ENCODE peak calls at places on chromosomes 3 and 15, in four cellular contexts. A, H, S and C are unnamed samples. For H3K4me1, the result is how much of the 10 kb centered on the place peaks cover.

GRCh38 chr3:23826382-23827061 is 20.8 kb downstream of the UBE2E1 start:
- DNase-seq in A (no peak), H (peak), S (peak), C (no peak)

GRCh38 chr3:133572158-133573053 is 1.1 kb upstream of the CDV3 start:
- DNase-seq in A (no peak), H (peak), S (peak), C (no peak)

GRCh38 chr3:181289306-181289705 is 299.8 kb upstream of the DNAJC19 start:
- DNase-seq in A (no peak), H (no peak), S (no peak), C (no peak)

GRCh38 chr3:17489139-17489538 is 253.3 kb downstream of the TBC1D5 start:
- DNase-seq in A (no peak), H (no peak), S (peak), C (no peak)

GRCh38 chr15:90412356-90413194 is 24.5 kb downstream of the IQGAP1 start:
- DNase-seq in A (no peak), H (no peak), S (peak), C (no peak)

GRCh38 chr3:48400824-48401433 is 28.9 kb downstream of the FBXW12 start:
- DNase-seq in A (peak), H (peak), S (peak), C (peak)

GRCh38 chr15:57541805-57542504 is 49.7 kb upstream of the MYZAP start:
- DNase-seq in A (peak), H (peak), S (peak), C (peak)

GRCh38 chr15:67164401-67164791 is 90.1 kb downstream of the AAGAB start:
- DNase-seq in A (no peak), H (no peak), S (peak), C (no peak)

GRCh38 chr15:68638953-68639500 is 60.2 kb downstream of the CORO2B start:
- DNase-seq in A (no peak), H (no peak), S (peak), C (no peak)

GRCh38 chr3:160757624-160758106 is 1.6 kb downstream of the PPM1L start:
- DNase-seq in A (peak), H (no peak), S (no peak), C (peak)

GRCh38 chr15:68316061-68316804 is 38.7 kb downstream of the FEM1B start:
- DNase-seq in A (peak), H (peak), S (no peak), C (no peak)

GRCh38 chr3:169104541-169104940 is 559.0 kb downstream of the MECOM start:
- DNase-seq in A (no peak), H (no peak), S (peak), C (no peak)

GRCh38 chr15:25717861-25718504 is 145.1 kb downstream of the ATP10A start:
- DNase-seq in A (no peak), H (no peak), S (peak), C (no peak)

GRCh38 chr15:92109485-92109884 is 256.0 kb downstream of the SLCO3A1 start:
- DNase-seq in A (no peak), H (no peak), S (no peak), C (peak)

GRCh38 chr3:106025151-106025722 is 156.4 kb upstream of the CBLB start:
- DNase-seq in A (no peak), H (no peak), S (peak), C (no peak)

GRCh38 chr15:34241376-34242350 is 16.8 kb downstream of the EMC4 start:
- DNase-seq in A (peak), H (peak), S (peak), C (peak)

GRCh38 chr3:18354706-18355105 is 70.4 kb downstream of the SATB1 start:
- DNase-seq in A (no peak), H (no peak), S (peak), C (no peak)

GRCh38 chr15:95127356-95127755 is 896.0 kb downstream of the MCTP2 start:
- DNase-seq in A (no peak), H (no peak), S (peak), C (no peak)

GRCh38 chr3:58051196-58051595 is 43.0 kb downstream of the FLNB start:
- DNase-seq in A (no peak), H (no peak), S (peak), C (no peak)

GRCh38 chr15:72271895-72272212 is 500 bp downstream of the PARP6 start:
- DNase-seq in A (peak), H (peak), S (peak), C (no peak)

GRCh38 chr15:66894986-66895780 is 170.2 kb upstream of the SMAD3 start:
- DNase-seq in A (no peak), H (peak), S (peak), C (no peak)

GRCh38 chr3:13574798-13575451 is 26.0 kb downstream of the FBLN2 start:
- DNase-seq in A (peak), H (peak), S (peak), C (no peak)

GRCh38 chr3:197298858-197299854 is 744 bp upstream of the DLG1 start:
- DNase-seq in A (peak), H (peak), S (peak), C (peak)

GRCh38 chr3:23161896-23162570 is 41.1 kb upstream of the UBE2E2 start:
- DNase-seq in A (no peak), H (no peak), S (no peak), C (no peak)

GRCh38 chr15:67690936-67691335 is 134.4 kb upstream of the SKOR1 start:
- DNase-seq in A (no peak), H (no peak), S (peak), C (no peak)

GRCh38 chr3:44992555-44993470 is 16.8 kb downstream of the EXOSC7 start:
- DNase-seq in A (peak), H (peak), S (no peak), C (peak)

DNA sequence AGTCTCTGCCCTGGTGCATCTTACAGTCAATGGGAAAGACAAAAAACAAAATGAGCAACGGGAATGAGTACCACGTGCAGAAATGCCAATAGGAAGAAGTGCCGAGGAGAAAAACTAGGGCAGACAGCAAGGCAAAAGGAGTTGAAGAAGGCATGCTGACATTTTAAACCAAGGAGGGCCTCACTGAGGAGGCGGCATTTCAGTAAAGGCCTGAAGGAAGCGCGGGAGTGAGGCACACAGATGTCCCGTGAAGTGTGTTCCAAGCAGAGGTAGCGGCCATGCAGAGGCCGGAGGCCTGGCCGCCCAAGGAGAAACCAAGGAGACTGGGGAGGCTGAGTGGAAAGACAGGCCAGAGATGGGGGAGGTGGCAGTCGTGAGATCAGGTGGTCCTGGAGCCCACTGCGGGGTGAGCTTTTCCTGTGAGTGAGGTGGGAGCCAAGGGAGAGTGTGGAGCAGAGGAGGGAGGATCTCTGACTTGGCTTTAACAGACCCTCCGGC is 34.8 kb downstream of the DNAJB8 start:
- DNase-seq in A (no peak), H (no peak), S (no peak), C (no peak)
- TF ChIP-seq EZH2 in A (peak), H (no peak), S (no peak), C (no peak)

DNA sequence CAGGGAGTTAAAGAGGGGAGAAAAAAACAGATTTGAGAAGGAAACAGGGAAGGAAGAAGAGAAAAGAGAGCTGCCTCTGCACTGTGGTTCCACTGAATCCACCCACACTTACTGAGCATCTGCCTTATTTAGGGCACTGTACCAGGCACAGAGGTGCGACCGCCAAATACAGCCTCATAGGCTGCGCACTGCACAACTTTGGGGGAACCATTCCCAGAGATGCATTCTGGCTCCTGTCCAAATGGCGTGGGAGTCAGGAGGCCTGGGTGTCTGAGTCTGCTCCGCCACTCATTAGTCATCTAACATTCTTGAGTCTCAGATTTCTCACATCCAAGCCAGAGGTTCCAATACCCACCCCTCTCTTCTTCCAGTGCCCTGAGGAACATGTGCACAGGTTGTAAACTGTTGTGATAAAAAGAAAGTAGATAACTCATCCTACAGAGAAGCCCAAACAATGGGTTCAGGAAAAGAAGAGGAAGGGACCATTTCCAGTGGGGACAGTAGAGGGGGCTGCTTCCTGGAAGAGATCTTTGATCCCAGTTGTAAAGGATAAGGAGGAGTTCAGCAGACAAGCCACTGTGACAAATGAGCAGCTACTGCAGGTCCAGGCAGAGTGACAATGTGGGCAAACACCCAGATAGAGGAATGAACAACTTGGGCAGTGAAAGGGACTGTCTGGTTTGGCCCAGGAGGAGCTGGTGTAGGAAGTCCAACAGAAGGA is 254.6 kb downstream of the UACA start:
- DNase-seq in A (peak), H (no peak), S (peak), C (no peak)
- TF ChIP-seq CTCF in A (peak), H (no peak), S (peak), C (peak)

GRCh38 chr3:5056005-5056391 is 66.1 kb upstream of the ARL8B start:
- DNase-seq in A (no peak), H (no peak), S (peak), C (no peak)
- H3K4me1 ChIP-seq in A (under half), H (under half), S (under half), C (under half)

GRCh38 chr3:27728195-27729087 is 6.3 kb upstream of the EOMES start:
- DNase-seq in A (peak), H (peak), S (no peak), C (no peak)

GRCh38 chr3:27726240-27726639 is 4.1 kb upstream of the EOMES start:
- DNase-seq in A (no peak), H (no peak), S (no peak), C (no peak)

GRCh38 chr3:27729325-27729724 is 7.2 kb upstream of the EOMES start:
- DNase-seq in A (peak), H (no peak), S (no peak), C (no peak)

GRCh38 chr3:27729748-27730611 is 7.9 kb upstream of the EOMES start:
- DNase-seq in A (peak), H (no peak), S (no peak), C (no peak)

GRCh38 chr3:27730774-27731659 is 8.9 kb upstream of the EOMES start:
- DNase-seq in A (peak), H (no peak), S (no peak), C (no peak)
- TF ChIP-seq EZH2 in A (peak), H (no peak), S (peak), C (no peak)

GRCh38 chr3:20225769-20226168 is 39.8 kb upstream of the SGO1 start:
- DNase-seq in A (peak), H (peak), S (peak), C (no peak)
- TF ChIP-seq CTCF in A (peak), H (peak), S (peak), C (peak)

GRCh38 chr3:29683306-29683993 is 402.6 kb downstream of the RBMS3 start:
- DNase-seq in A (no peak), H (peak), S (peak), C (no peak)
- H3K4me1 ChIP-seq in A (under half), H (under half), S (under half), C (under half)